ENCODE peak calls at places on chromosomes 11 and 22, in seven cellular contexts. C is uterus, J is OCI-LY7, X is pancreas, D is gastrocnemius medialis, S is foreskin fibroblast, G is cardiac muscle cell. Z is an unnamed sample.

GRCh38 chr11:65298655-65299179 is 15.9 kb upstream of the CDC42EP2 start:
- DNase-seq in D (peak), J (no peak), X (no peak), S (peak), G (peak), C (peak), Z (peak)

GRCh38 chr11:107957109-107957588 is 28.9 kb downstream of the RAB39A start:
- DNase-seq in X (no peak), S (peak), C (no peak), G (peak), D (peak), J (no peak), Z (no peak)

GRCh38 chr22:42644422-42645340 is 4.3 kb upstream of the ATP5MGL start:
- DNase-seq in G (peak), D (peak), X (no peak), S (peak), J (no peak), C (no peak), Z (no peak)

GRCh38 chr22:39176673-39177455 is 24.4 kb upstream of the CBX7 start:
- DNase-seq in G (no peak), C (no peak), X (no peak), J (no peak), S (no peak), D (no peak), Z (no peak)

GRCh38 chr22:45072322-45072903 is 62.6 kb upstream of the PHF21B start:
- DNase-seq in C (peak), J (no peak), G (peak), S (peak), D (no peak), X (no peak), Z (no peak)

GRCh38 chr11:124315052-124315451 is 1.3 kb upstream of the OR8D1 start:
- DNase-seq in D (no peak), S (peak), C (no peak), J (no peak), G (no peak), X (no peak), Z (no peak)

GRCh38 chr11:64360403-64360980 is 1.5 kb downstream of the RPS6KA4 start:
- DNase-seq in J (no peak), G (no peak), D (no peak), C (no peak), X (peak), S (no peak), Z (no peak)

GRCh38 chr22:22097727-22098228 is 115.2 kb upstream of the TOP3B start:
- DNase-seq in S (no peak), C (no peak), G (no peak), X (no peak), J (no peak), D (no peak), Z (no peak)

GRCh38 chr22:39486951-39487825 is 14.9 kb upstream of the MIEF1 start:
- DNase-seq in S (no peak), C (no peak), G (no peak), X (no peak), J (no peak), D (no peak), Z (no peak)

GRCh38 chr11:118448294-118448693 is 12.0 kb downstream of the KMT2A start:
- DNase-seq in D (no peak), C (no peak), J (no peak), X (no peak), S (peak), G (peak), Z (no peak)

GRCh38 chr11:22666700-22667439 is 459 bp downstream of the GAS2 start:
- DNase-seq in D (peak), C (no peak), X (peak), J (no peak), S (no peak), G (peak), Z (no peak)

GRCh38 chr11:36478700-36479329 is 31.3 kb downstream of the TRAF6 start:
- DNase-seq in G (peak), S (no peak), D (no peak), C (no peak), X (peak), J (peak), Z (no peak)

GRCh38 chr11:121389651-121390050 is 62.5 kb upstream of the SORL1 start:
- DNase-seq in X (no peak), J (no peak), C (no peak), S (no peak), D (no peak), G (peak), Z (no peak)

GRCh38 chr11:105312266-105312665 is 172.7 kb upstream of the CARD18 start:
- DNase-seq in X (no peak), G (no peak), S (no peak), J (no peak), C (no peak), D (no peak), Z (no peak)

GRCh38 chr11:78921517-78921916 is 346.9 kb upstream of the NARS2 start:
- DNase-seq in G (no peak), S (no peak), J (no peak), D (no peak), C (no peak), X (no peak), Z (no peak)

GRCh38 chr11:116219171-116219635 is 553.6 kb downstream of the BUD13 start:
- DNase-seq in C (no peak), D (no peak), X (no peak), S (no peak), G (no peak), J (no peak), Z (no peak)

GRCh38 chr11:117075186-117075585 is 23.0 kb downstream of the SIK3 start:
- DNase-seq in X (no peak), J (no peak), G (no peak), C (no peak), D (no peak), S (no peak), Z (no peak)

DNA sequence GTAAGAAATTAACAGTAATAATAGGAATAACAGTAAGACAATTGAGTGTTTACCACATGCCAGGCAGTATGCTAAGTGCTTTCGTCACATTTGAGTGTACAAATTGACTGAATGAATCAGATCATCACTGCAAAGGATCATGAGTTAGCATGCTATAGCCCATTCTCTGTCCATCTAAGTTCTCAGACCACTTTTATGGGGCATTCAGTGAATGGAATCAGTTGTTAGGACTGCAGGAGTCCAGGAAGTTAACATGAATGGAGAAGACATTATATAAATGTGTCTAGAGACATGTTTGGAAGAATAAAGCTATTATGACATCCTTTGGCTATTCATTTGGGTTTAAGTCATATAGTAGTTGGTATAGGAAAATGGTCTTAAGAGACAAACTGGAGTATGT is 59.9 kb downstream of the NCAM1 start:
- DNase-seq in G (no peak), S (no peak), D (no peak), C (no peak), J (no peak), X (no peak), Z (no peak)
- TF ChIP-seq CTCF in G (no peak), S (no peak), D (no peak), C (no peak), J (no peak), X (no peak), Z (no peak)

DNA sequence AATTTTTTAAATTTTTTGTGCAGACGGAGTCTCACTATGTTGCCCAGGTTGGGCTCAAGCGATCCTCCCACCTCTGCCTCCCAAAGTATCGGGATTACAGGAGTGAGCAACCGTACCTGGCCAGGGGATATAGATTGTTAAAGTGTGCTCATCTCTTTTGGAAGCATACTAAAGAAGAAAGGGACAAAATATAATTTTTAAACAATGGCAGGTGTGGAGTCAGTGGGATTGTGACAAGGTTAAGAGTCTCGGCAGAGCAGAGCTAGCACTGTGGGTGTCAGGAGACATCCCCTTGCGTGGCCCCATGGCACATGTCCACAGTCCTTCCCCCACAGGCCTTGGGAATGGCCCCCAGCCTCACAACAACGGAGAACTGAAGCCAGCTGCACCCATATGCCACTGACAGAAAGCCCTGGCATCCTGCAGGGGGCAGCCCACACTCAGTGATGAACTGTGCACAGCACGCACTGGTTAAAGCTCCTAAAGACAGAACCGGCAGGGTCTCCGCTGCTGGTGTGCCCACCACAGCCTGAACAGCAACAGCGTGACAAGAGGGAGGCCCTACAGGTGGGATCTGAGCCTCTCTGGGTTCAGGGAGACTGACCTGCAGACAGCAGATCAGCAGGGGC is 29.9 kb downstream of the SERPIND1 start:
- DNase-seq in X (no peak), J (peak), D (no peak), C (peak), G (peak), S (peak), Z (no peak)
- TF ChIP-seq CTCF in X (no peak), J (peak), D (no peak), C (no peak), G (peak), S (peak), Z (no peak)

DNA sequence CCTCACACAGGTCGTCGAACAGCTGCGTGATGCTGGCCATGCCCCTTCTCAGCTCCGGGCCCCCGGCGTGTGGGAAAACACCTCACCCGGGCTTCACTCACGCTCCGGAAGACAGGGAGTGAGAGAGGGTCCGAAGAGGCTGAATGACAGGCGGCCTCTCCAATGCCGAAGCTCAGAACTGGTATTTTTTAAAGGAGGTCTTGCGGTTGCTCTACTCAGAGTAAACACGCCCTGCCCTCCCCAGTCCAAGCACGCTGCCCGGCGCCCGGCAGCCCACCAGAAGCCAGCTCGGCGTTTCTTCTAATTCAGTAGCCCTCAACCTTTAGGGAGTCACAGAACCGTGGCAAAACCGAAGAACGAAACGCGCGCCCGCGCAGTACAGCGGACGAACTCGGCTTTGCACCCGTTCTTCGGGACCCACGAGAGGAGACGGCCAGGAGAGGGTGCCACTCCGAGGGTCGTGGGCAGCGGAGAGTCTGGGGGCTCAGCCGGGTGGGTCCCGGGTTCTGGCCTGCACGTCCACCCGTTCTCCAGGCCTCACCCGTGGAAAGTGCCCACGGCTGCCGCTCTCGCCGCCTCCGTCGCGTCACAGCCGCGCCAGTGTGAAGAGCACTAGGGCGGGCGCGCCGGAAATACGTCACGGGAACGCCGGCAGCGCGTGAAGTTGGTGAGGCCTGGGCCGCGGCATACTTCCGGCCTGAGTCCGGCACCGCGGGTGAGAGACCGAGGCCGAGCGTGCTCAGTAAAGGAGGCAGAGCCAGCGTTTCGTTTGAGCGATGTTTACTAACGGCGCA is at the start of gene TUBGCP6:
- DNase-seq in S (peak), C (peak), X (peak), J (peak), G (peak), D (peak), Z (peak)
- TF ChIP-seq CTCF in S (no peak), C (peak), X (peak), J (peak), G (peak), D (peak), Z (no peak)

DNA sequence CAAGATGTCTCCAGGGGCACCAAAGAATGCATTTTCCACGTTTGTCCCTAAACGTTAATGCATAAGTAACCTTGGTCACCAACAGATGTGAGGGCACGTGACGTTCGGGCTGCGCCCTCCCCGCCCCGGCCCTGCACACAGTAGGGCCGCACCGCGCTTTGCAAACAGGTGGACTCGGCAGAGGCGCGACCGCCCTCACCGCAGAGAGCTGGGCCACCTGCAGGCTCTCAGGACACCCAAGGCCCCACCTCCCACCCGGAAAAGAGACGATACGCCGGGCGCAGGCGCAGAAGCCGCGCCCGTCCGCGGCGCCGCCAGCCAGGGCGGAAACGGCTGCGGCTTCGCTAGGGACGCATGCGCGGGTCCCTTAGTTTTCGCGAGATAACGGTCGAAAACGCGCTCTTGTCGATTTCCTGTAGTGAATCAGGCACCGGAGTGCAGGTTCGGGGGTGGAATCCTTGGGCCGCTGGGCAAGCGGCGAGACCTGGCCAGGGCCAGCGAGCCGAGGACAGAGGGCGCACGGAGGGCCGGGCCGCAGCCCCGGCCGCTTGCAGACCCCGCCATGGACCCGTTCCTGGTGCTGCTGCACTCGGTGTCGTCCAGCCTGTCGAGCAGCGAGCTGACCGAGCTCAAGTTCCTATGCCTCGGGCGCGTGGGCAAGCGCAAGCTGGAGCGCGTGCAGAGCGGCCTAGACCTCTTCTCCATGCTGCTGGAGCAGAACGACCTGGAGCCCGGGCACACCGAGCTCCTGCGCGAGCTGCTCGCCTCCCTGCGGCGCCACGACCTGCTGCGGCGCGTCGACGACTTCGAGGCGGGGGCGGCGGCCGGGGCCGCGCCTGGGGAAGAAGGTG is at the start of gene FADD:
- DNase-seq in S (peak), J (peak), D (peak), C (peak), G (peak), X (peak), Z (peak)
- TF ChIP-seq CTCF in S (no peak), J (no peak), D (no peak), C (no peak), G (no peak), X (no peak), Z (no peak)

DNA sequence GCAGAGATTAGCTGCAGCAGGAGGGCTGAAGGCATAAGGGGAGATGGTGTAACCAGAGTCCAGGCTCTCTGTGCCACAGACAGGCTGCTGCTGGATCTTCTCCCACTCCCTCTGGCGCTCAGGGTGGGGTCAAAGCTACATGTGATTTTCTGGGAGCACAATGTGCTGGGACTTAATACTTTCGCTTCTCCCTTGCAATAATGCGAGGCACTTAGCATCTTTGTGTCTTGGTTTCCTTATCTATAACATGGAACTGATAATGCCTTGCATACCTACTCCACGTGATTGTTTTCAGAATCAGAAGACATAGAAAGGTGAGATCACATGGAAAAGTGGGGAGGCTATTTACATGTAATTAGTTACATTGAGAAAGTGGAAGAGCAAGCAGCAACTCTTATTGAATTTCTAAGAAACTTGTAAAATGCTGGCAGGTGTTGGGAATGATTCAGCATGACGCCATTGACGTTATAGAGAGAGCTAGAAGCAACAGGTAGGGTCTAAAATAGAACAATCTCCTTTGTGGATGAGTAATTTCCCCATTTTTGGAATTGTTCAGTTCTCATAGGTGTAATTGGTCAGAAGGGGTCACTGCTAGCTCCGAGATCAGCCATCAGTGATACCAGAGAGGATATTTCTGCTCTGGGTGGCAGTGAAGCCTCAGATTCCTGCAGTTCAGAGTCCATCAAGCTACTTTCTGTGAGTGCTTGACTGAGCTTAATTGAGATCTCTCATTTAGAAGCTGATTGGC is 8.2 kb upstream of the OR9I1 start:
- DNase-seq in J (no peak), C (no peak), X (no peak), S (no peak), G (no peak), D (no peak), Z (no peak)
- TF ChIP-seq CTCF in J (no peak), C (no peak), X (no peak), S (no peak), G (no peak), D (no peak), Z (no peak)

GRCh38 chr11:2542406-2542805 is 97.6 kb downstream of the KCNQ1 start:
- DNase-seq in C (no peak), X (no peak), S (no peak), G (no peak), D (no peak), J (no peak), Z (peak)
- TF ChIP-seq CTCF in C (no peak), X (no peak), S (no peak), G (no peak), D (no peak), J (no peak), Z (no peak)

GRCh38 chr11:70528046-70528793 is 129.9 kb downstream of the CTTN start:
- DNase-seq in D (no peak), C (no peak), X (no peak), G (no peak), J (no peak), S (no peak), Z (no peak)
- TF ChIP-seq CTCF in D (no peak), C (no peak), X (no peak), G (no peak), J (no peak), S (no peak), Z (no peak)